ENCODE peak calls at places on chromosomes 16 and 17, in four cellular contexts. One of them, this sample, is unnamed.
A peak's percentile ranks its signal among the peaks of the same experiment; 100 is the strongest.

GRCh38 chr17:83076930-83077329 is 2.5 kb upstream of the METRNL start:
- DNase-seq in A549: peak; percentile 57
- DNase-seq in K562: no peak
- DNase-seq in HepG2: no peak
- DNase-seq in this sample: no peak

GRCh38 chr16:80515374-80515773 is 25.4 kb upstream of the DYNLRB2 start:
- DNase-seq in K562: no peak
- DNase-seq in HepG2: no peak
- DNase-seq in A549: no peak
- DNase-seq in this sample: no peak

GRCh38 chr17:82859431-82860403 is 19.9 kb upstream of the ZNF750 start:
- DNase-seq in A549: peak; percentile 35
- DNase-seq in HepG2: peak; percentile 27
- DNase-seq in K562: peak; percentile 74
- DNase-seq in this sample: peak; percentile 63

GRCh38 chr17:58224315-58224714 is 5.3 kb upstream of the MKS1 start:
- DNase-seq in K562: peak; percentile 49
- DNase-seq in A549: peak; percentile 16
- DNase-seq in HepG2: no peak
- DNase-seq in this sample: no peak

GRCh38 chr16:67504190-67505021 is 21.1 kb upstream of the AGRP start:
- DNase-seq in A549: peak; percentile 31
- DNase-seq in K562: peak; percentile 91
- DNase-seq in HepG2: peak; percentile 56
- DNase-seq in this sample: no peak

GRCh38 chr17:82272495-82273326 is 789 bp downstream of the CSNK1D start:
- DNase-seq in A549: no peak
- DNase-seq in HepG2: no peak
- DNase-seq in K562: peak; percentile 86
- DNase-seq in this sample: no peak

GRCh38 chr16:52496051-52496876 is 50.7 kb downstream of the TOX3 start:
- DNase-seq in A549: no peak
- DNase-seq in K562: no peak
- DNase-seq in HepG2: peak; percentile 97
- DNase-seq in this sample: no peak

GRCh38 chr16:26334218-26335111 is 642.7 kb downstream of the HS3ST4 start:
- DNase-seq in A549: no peak
- DNase-seq in K562: no peak
- DNase-seq in HepG2: peak; percentile 25
- DNase-seq in this sample: no peak

GRCh38 chr17:27807567-27808470 is 7.5 kb upstream of the NOS2 start:
- DNase-seq in K562: peak; percentile 31
- DNase-seq in A549: no peak
- DNase-seq in HepG2: no peak
- DNase-seq in this sample: peak; percentile 83

GRCh38 chr17:40615295-40615988 is 32.2 kb downstream of the SMARCE1 start:
- DNase-seq in A549: peak; percentile 84
- DNase-seq in HepG2: peak; percentile 76
- DNase-seq in K562: peak; percentile 75
- DNase-seq in this sample: peak; percentile 93

GRCh38 chr17:64698725-64699124 is 36.6 kb upstream of the SMURF2 start:
- DNase-seq in A549: no peak
- DNase-seq in K562: no peak
- DNase-seq in HepG2: no peak
- DNase-seq in this sample: no peak

GRCh38 chr16:1691276-1691675 is 13.2 kb downstream of the JPT2 start:
- DNase-seq in K562: no peak
- DNase-seq in HepG2: no peak
- DNase-seq in A549: peak; percentile 52
- DNase-seq in this sample: no peak

GRCh38 chr16:27718767-27719445 is 169.0 kb downstream of the KATNIP start:
- DNase-seq in HepG2: peak; percentile 77
- DNase-seq in K562: no peak
- DNase-seq in A549: no peak
- DNase-seq in this sample: no peak

GRCh38 chr16:1181715-1182671 is 29.1 kb downstream of the CACNA1H start:
- DNase-seq in HepG2: peak; percentile 62
- DNase-seq in K562: no peak
- DNase-seq in A549: peak; percentile 83
- DNase-seq in this sample: no peak

GRCh38 chr16:28521436-28521835 is 14.8 kb upstream of the IL27 start:
- DNase-seq in A549: no peak
- DNase-seq in K562: no peak
- DNase-seq in HepG2: no peak
- DNase-seq in this sample: no peak

GRCh38 chr17:19978206-19978802 is 676 bp upstream of the AKAP10 start:
- DNase-seq in K562: no peak
- DNase-seq in HepG2: no peak
- DNase-seq in A549: no peak
- DNase-seq in this sample: peak; percentile 13

GRCh38 chr16:24013733-24014645 is 178.2 kb downstream of the PRKCB start:
- DNase-seq in K562: no peak
- DNase-seq in A549: peak; percentile 10
- DNase-seq in HepG2: no peak
- DNase-seq in this sample: peak; percentile 98

GRCh38 chr17:76886395-76886794 is 18.2 kb downstream of the MGAT5B start:
- DNase-seq in K562: no peak
- DNase-seq in HepG2: no peak
- DNase-seq in A549: no peak
- DNase-seq in this sample: no peak

DNA sequence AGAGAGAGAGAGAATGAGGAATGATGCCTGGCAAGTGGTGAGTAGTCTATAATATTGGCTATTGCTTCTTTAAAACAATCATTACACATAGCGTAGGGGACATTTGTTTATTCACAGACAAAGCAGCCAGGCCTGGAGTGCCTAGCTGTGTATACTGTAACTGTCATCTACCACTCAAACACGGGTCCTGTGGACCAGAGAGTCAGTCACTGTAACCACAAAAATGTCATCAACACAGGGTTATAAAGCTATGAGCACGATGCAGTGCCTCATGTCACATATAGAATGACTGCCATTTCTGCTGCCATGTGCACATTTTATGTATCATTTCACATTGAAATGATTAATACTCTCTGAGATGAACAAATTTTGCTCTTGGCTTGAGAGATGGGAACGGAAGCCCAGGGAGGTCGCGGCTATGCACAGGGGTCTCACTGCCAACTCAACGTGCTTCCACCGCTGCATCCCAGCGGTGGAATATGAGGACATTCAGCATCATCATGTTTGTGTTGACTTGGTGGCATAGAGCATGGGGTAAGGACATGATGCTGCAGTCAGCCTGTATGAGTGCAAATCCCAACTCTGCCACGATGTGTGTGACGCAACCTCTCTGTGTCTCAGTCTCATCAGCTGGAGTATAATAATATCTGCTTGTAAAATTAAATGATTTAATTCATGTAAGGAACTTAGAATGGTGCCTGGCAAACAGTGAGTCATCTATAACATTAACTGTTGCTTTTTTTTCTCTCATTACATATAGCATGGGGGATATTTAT is 3.3 kb downstream of the MT1H start:
- DNase-seq in K562: no peak
- DNase-seq in A549: no peak
- DNase-seq in HepG2: no peak
- DNase-seq in this sample: no peak
- TF ChIP-seq CHD4 in K562: no peak
- TF ChIP-seq CHD4 in A549: no peak
- TF ChIP-seq CHD4 in HepG2: no peak
- TF ChIP-seq CHD4 in this sample: no peak

DNA sequence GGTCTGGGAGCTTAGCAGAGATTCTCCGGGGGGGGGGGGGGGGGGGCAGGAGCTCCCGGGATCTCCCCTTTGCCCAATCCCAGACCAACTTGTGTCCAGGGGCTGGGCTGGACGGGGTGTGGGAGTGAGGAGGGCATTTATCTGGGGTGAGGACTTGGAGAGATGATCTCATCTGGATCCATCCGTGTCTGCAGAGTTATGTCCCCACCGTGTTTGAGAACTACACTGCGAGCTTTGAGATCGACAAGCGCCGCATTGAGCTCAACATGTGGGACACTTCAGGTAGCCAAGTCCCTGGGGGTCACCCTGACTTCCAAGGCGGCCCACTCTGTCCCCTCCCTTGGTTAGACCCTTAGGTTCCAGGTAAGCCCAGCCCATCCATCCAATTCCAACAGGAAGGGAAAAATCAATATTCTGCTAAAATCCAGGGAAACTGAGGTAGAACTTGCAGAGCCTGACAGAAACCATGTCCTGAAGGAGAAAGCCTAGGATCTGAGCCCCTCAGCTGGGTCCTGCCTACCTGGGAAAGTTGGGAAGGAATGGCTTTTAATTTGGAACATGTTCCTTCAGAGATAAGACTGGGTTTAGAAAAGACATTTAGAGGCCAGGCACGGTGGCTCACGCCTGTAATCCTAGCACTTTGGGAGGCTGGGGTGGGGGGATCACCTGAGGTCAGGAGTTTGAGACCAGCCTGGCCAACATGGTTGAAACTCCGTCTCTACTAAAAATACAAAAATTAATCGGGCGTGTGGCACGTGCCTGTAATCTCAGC is 921 bp downstream of the RND2 start:
- DNase-seq in A549: no peak
- DNase-seq in HepG2: no peak
- DNase-seq in K562: no peak
- DNase-seq in this sample: no peak
- TF ChIP-seq CHD4 in A549: no peak
- TF ChIP-seq CHD4 in HepG2: no peak
- TF ChIP-seq CHD4 in K562: no peak
- TF ChIP-seq CHD4 in this sample: no peak

GRCh38 chr16:11004957-11005610 is 60.7 kb downstream of the CLEC16A start:
- DNase-seq in K562: no peak
- DNase-seq in A549: no peak
- DNase-seq in HepG2: no peak
- DNase-seq in this sample: no peak
- TF ChIP-seq CHD4 in K562: no peak
- TF ChIP-seq CHD4 in A549: no peak
- TF ChIP-seq CHD4 in HepG2: no peak
- TF ChIP-seq CHD4 in this sample: no peak

GRCh38 chr17:78335176-78335575 is 24.7 kb downstream of the SOCS3 start:
- DNase-seq in A549: no peak
- DNase-seq in K562: no peak
- DNase-seq in HepG2: no peak
- DNase-seq in this sample: no peak
- TF ChIP-seq CHD4 in A549: no peak
- TF ChIP-seq CHD4 in K562: no peak
- TF ChIP-seq CHD4 in HepG2: no peak
- TF ChIP-seq CHD4 in this sample: no peak

GRCh38 chr16:11851301-11852091 is at the start of gene RSL1D1:
- DNase-seq in HepG2: peak; percentile 94
- DNase-seq in K562: peak; percentile 99
- DNase-seq in A549: peak; percentile 95
- DNase-seq in this sample: peak; percentile 87

GRCh38 chr16:11857161-11857560 is 5.8 kb upstream of the RSL1D1 start:
- DNase-seq in A549: no peak
- DNase-seq in K562: no peak
- DNase-seq in HepG2: no peak
- DNase-seq in this sample: no peak

GRCh38 chr16:11848842-11849241 is 2.5 kb downstream of the RSL1D1 start:
- DNase-seq in HepG2: no peak
- DNase-seq in K562: no peak
- DNase-seq in A549: no peak
- DNase-seq in this sample: no peak

GRCh38 chr16:11852092-11852809 is 909 bp upstream of the RSL1D1 start:
- DNase-seq in K562: peak; percentile 36
- DNase-seq in A549: peak; percentile 53
- DNase-seq in HepG2: peak; percentile 63
- DNase-seq in this sample: no peak
- TF ChIP-seq CHD4 in K562: no peak
- TF ChIP-seq CHD4 in A549: no peak
- TF ChIP-seq CHD4 in HepG2: no peak
- TF ChIP-seq CHD4 in this sample: no peak

GRCh38 chr17:43040655-43041054 is 15.6 kb downstream of the RND2 start:
- DNase-seq in A549: no peak
- DNase-seq in K562: no peak
- DNase-seq in HepG2: peak; percentile 81
- DNase-seq in this sample: no peak
- TF ChIP-seq CHD4 in A549: no peak
- TF ChIP-seq CHD4 in K562: no peak
- TF ChIP-seq CHD4 in HepG2: no peak
- TF ChIP-seq CHD4 in this sample: no peak

GRCh38 chr17:37702605-37703004 is 42.3 kb downstream of the HNF1B start:
- DNase-seq in K562: peak; percentile 18
- DNase-seq in A549: peak; percentile 83
- DNase-seq in HepG2: no peak
- DNase-seq in this sample: no peak
- TF ChIP-seq CHD4 in K562: no peak
- TF ChIP-seq CHD4 in A549: no peak
- TF ChIP-seq CHD4 in HepG2: no peak
- TF ChIP-seq CHD4 in this sample: no peak

This sample was measured in GM12878.